ENCODE peak calls at places on chromosomes 12 and 14, in ten cellular contexts. One of them, this sample, is unnamed.

GRCh38 chr12:3171195-3171591 is 94.0 kb downstream of the TSPAN9 start:
- DNase-seq in activated B cell treated with CpG ODN at 0.5 μM for 24 hours: no peak
- DNase-seq in fibroblast of mammary gland: peak
- DNase-seq in testis: no peak
- DNase-seq in A549: peak
- DNase-seq in cardiac muscle cell: peak
- DNase-seq in D721Med: no peak
- DNase-seq in GM06990: no peak
- DNase-seq in GM10248: no peak
- DNase-seq in heart left ventricle: no peak
- DNase-seq in this sample: no peak

GRCh38 chr12:130992448-130992847 is 38.7 kb downstream of the ADGRD1 start:
- DNase-seq in fibroblast of mammary gland: no peak
- DNase-seq in cardiac muscle cell: no peak
- DNase-seq in heart left ventricle: no peak
- DNase-seq in activated B cell treated with CpG ODN at 0.5 μM for 24 hours: no peak
- DNase-seq in A549: no peak
- DNase-seq in testis: no peak
- DNase-seq in D721Med: no peak
- DNase-seq in GM10248: no peak
- DNase-seq in GM06990: no peak
- DNase-seq in this sample: no peak

GRCh38 chr14:61240206-61240605 is 40.9 kb downstream of the TMEM30B start:
- DNase-seq in D721Med: no peak
- DNase-seq in A549: no peak
- DNase-seq in fibroblast of mammary gland: no peak
- DNase-seq in cardiac muscle cell: no peak
- DNase-seq in GM06990: no peak
- DNase-seq in testis: no peak
- DNase-seq in GM10248: no peak
- DNase-seq in heart left ventricle: no peak
- DNase-seq in activated B cell treated with CpG ODN at 0.5 μM for 24 hours: no peak
- DNase-seq in this sample: no peak

GRCh38 chr14:32345311-32345771 is 16.2 kb downstream of the AKAP6 start:
- DNase-seq in heart left ventricle: no peak
- DNase-seq in GM06990: no peak
- DNase-seq in cardiac muscle cell: peak
- DNase-seq in fibroblast of mammary gland: peak
- DNase-seq in A549: no peak
- DNase-seq in D721Med: no peak
- DNase-seq in GM10248: no peak
- DNase-seq in testis: no peak
- DNase-seq in activated B cell treated with CpG ODN at 0.5 μM for 24 hours: no peak
- DNase-seq in this sample: no peak

GRCh38 chr14:101373690-101374295 is 187.5 kb upstream of the DIO3 start:
- DNase-seq in cardiac muscle cell: no peak
- DNase-seq in GM10248: no peak
- DNase-seq in fibroblast of mammary gland: no peak
- DNase-seq in GM06990: no peak
- DNase-seq in testis: no peak
- DNase-seq in A549: no peak
- DNase-seq in D721Med: no peak
- DNase-seq in heart left ventricle: no peak
- DNase-seq in activated B cell treated with CpG ODN at 0.5 μM for 24 hours: no peak
- DNase-seq in this sample: no peak

GRCh38 chr12:65586796-65587195 is 237.5 kb upstream of the HMGA2 start:
- DNase-seq in D721Med: no peak
- DNase-seq in fibroblast of mammary gland: no peak
- DNase-seq in GM06990: no peak
- DNase-seq in A549: no peak
- DNase-seq in activated B cell treated with CpG ODN at 0.5 μM for 24 hours: no peak
- DNase-seq in testis: no peak
- DNase-seq in cardiac muscle cell: no peak
- DNase-seq in GM10248: no peak
- DNase-seq in heart left ventricle: no peak
- DNase-seq in this sample: no peak

GRCh38 chr14:101233861-101234587 is 327.3 kb upstream of the DIO3 start:
- DNase-seq in GM06990: no peak
- DNase-seq in D721Med: no peak
- DNase-seq in GM10248: no peak
- DNase-seq in A549: no peak
- DNase-seq in testis: no peak
- DNase-seq in heart left ventricle: no peak
- DNase-seq in fibroblast of mammary gland: no peak
- DNase-seq in activated B cell treated with CpG ODN at 0.5 μM for 24 hours: no peak
- DNase-seq in cardiac muscle cell: no peak
- DNase-seq in this sample: no peak

GRCh38 chr14:75636100-75636692 is 24.5 kb downstream of the ERG28 start:
- DNase-seq in testis: no peak
- DNase-seq in D721Med: peak
- DNase-seq in A549: no peak
- DNase-seq in GM06990: no peak
- DNase-seq in fibroblast of mammary gland: peak
- DNase-seq in activated B cell treated with CpG ODN at 0.5 μM for 24 hours: no peak
- DNase-seq in heart left ventricle: no peak
- DNase-seq in cardiac muscle cell: peak
- DNase-seq in GM10248: no peak
- DNase-seq in this sample: no peak

GRCh38 chr14:55130194-55130550 is 1.1 kb downstream of the LGALS3 start:
- DNase-seq in heart left ventricle: no peak
- DNase-seq in GM06990: no peak
- DNase-seq in GM10248: no peak
- DNase-seq in D721Med: no peak
- DNase-seq in cardiac muscle cell: peak
- DNase-seq in activated B cell treated with CpG ODN at 0.5 μM for 24 hours: no peak
- DNase-seq in testis: no peak
- DNase-seq in fibroblast of mammary gland: peak
- DNase-seq in A549: peak
- DNase-seq in this sample: no peak

GRCh38 chr14:73240816-73241480 is 3.6 kb downstream of the PAPLN start:
- DNase-seq in GM06990: no peak
- DNase-seq in GM10248: no peak
- DNase-seq in cardiac muscle cell: no peak
- DNase-seq in A549: no peak
- DNase-seq in D721Med: peak
- DNase-seq in heart left ventricle: no peak
- DNase-seq in testis: no peak
- DNase-seq in activated B cell treated with CpG ODN at 0.5 μM for 24 hours: peak
- DNase-seq in fibroblast of mammary gland: no peak
- DNase-seq in this sample: no peak

GRCh38 chr14:89908712-89909450 is 45.6 kb downstream of the EFCAB11 start:
- DNase-seq in GM10248: no peak
- DNase-seq in GM06990: no peak
- DNase-seq in A549: no peak
- DNase-seq in heart left ventricle: no peak
- DNase-seq in activated B cell treated with CpG ODN at 0.5 μM for 24 hours: no peak
- DNase-seq in testis: no peak
- DNase-seq in fibroblast of mammary gland: no peak
- DNase-seq in cardiac muscle cell: no peak
- DNase-seq in D721Med: no peak
- DNase-seq in this sample: no peak

GRCh38 chr12:109625131-109625559 is 51.6 kb downstream of the MVK start:
- DNase-seq in cardiac muscle cell: peak
- DNase-seq in GM10248: no peak
- DNase-seq in heart left ventricle: no peak
- DNase-seq in D721Med: no peak
- DNase-seq in activated B cell treated with CpG ODN at 0.5 μM for 24 hours: no peak
- DNase-seq in A549: peak
- DNase-seq in GM06990: no peak
- DNase-seq in fibroblast of mammary gland: peak
- DNase-seq in testis: peak
- DNase-seq in this sample: no peak
- TF ChIP-seq CTCF in cardiac muscle cell: no peak
- TF ChIP-seq CTCF in GM10248: no peak
- TF ChIP-seq CTCF in heart left ventricle: no peak
- TF ChIP-seq CTCF in D721Med: no peak
- TF ChIP-seq CTCF in activated B cell treated with CpG ODN at 0.5 μM for 24 hours: no peak
- TF ChIP-seq CTCF in A549: no peak
- TF ChIP-seq CTCF in GM06990: no peak
- TF ChIP-seq CTCF in fibroblast of mammary gland: peak
- TF ChIP-seq CTCF in testis: no peak
- TF ChIP-seq CTCF in this sample: no peak

GRCh38 chr12:118034429-118035193 is 18.1 kb downstream of the RFC5 start:
- DNase-seq in heart left ventricle: no peak
- DNase-seq in GM06990: no peak
- DNase-seq in activated B cell treated with CpG ODN at 0.5 μM for 24 hours: no peak
- DNase-seq in A549: no peak
- DNase-seq in GM10248: no peak
- DNase-seq in cardiac muscle cell: peak
- DNase-seq in testis: peak
- DNase-seq in fibroblast of mammary gland: peak
- DNase-seq in D721Med: no peak
- DNase-seq in this sample: no peak

GRCh38 chr12:118036672-118037411 is 20.3 kb downstream of the RFC5 start:
- DNase-seq in heart left ventricle: no peak
- DNase-seq in GM10248: no peak
- DNase-seq in activated B cell treated with CpG ODN at 0.5 μM for 24 hours: no peak
- DNase-seq in cardiac muscle cell: no peak
- DNase-seq in fibroblast of mammary gland: no peak
- DNase-seq in D721Med: no peak
- DNase-seq in GM06990: no peak
- DNase-seq in A549: no peak
- DNase-seq in testis: no peak
- DNase-seq in this sample: no peak

GRCh38 chr12:118033902-118034301 is 17.4 kb downstream of the RFC5 start:
- DNase-seq in fibroblast of mammary gland: peak
- DNase-seq in activated B cell treated with CpG ODN at 0.5 μM for 24 hours: no peak
- DNase-seq in GM10248: no peak
- DNase-seq in D721Med: no peak
- DNase-seq in A549: no peak
- DNase-seq in cardiac muscle cell: no peak
- DNase-seq in testis: no peak
- DNase-seq in heart left ventricle: no peak
- DNase-seq in GM06990: no peak
- DNase-seq in this sample: no peak

GRCh38 chr12:118033331-118033730 is 16.8 kb downstream of the RFC5 start:
- DNase-seq in cardiac muscle cell: no peak
- DNase-seq in A549: no peak
- DNase-seq in GM10248: no peak
- DNase-seq in activated B cell treated with CpG ODN at 0.5 μM for 24 hours: no peak
- DNase-seq in heart left ventricle: no peak
- DNase-seq in GM06990: no peak
- DNase-seq in fibroblast of mammary gland: no peak
- DNase-seq in testis: no peak
- DNase-seq in D721Med: no peak
- DNase-seq in this sample: no peak

GRCh38 chr12:118035194-118036041 is 18.9 kb downstream of the RFC5 start:
- DNase-seq in cardiac muscle cell: peak
- DNase-seq in D721Med: no peak
- DNase-seq in GM06990: peak
- DNase-seq in testis: no peak
- DNase-seq in heart left ventricle: no peak
- DNase-seq in GM10248: peak
- DNase-seq in activated B cell treated with CpG ODN at 0.5 μM for 24 hours: no peak
- DNase-seq in A549: no peak
- DNase-seq in fibroblast of mammary gland: peak
- DNase-seq in this sample: peak
- TF ChIP-seq CTCF in cardiac muscle cell: no peak
- TF ChIP-seq CTCF in D721Med: no peak
- TF ChIP-seq CTCF in GM06990: no peak
- TF ChIP-seq CTCF in testis: no peak
- TF ChIP-seq CTCF in heart left ventricle: no peak
- TF ChIP-seq CTCF in GM10248: no peak
- TF ChIP-seq CTCF in activated B cell treated with CpG ODN at 0.5 μM for 24 hours: no peak
- TF ChIP-seq CTCF in A549: no peak
- TF ChIP-seq CTCF in fibroblast of mammary gland: peak
- TF ChIP-seq CTCF in this sample: no peak

DNA sequence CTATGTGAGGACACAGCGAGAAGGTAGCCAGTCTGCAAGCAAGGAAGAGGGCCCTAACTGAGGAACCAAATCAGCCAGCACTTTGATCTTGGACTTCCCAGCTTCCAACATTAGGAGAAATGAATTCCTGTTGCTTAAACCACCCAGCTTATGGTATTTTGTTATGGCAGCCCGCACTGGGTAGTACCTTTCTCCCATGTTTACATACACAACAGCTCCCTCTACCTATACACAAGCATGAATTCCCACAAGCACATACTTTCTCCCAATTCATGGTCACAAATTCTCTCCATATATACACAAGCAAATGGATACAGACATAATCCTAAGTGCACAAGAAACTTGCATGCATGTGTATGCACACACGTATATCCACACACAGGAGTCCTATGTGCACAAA is 7.4 kb downstream of the ITGB7 start:
- DNase-seq in heart left ventricle: no peak
- DNase-seq in D721Med: no peak
- DNase-seq in A549: no peak
- DNase-seq in fibroblast of mammary gland: no peak
- DNase-seq in GM06990: no peak
- DNase-seq in activated B cell treated with CpG ODN at 0.5 μM for 24 hours: no peak
- DNase-seq in GM10248: no peak
- DNase-seq in testis: no peak
- DNase-seq in cardiac muscle cell: no peak
- DNase-seq in this sample: no peak
- TF ChIP-seq CTCF in heart left ventricle: no peak
- TF ChIP-seq CTCF in D721Med: no peak
- TF ChIP-seq CTCF in A549: no peak
- TF ChIP-seq CTCF in fibroblast of mammary gland: no peak
- TF ChIP-seq CTCF in GM06990: no peak
- TF ChIP-seq CTCF in activated B cell treated with CpG ODN at 0.5 μM for 24 hours: no peak
- TF ChIP-seq CTCF in GM10248: no peak
- TF ChIP-seq CTCF in testis: no peak
- TF ChIP-seq CTCF in cardiac muscle cell: no peak
- TF ChIP-seq CTCF in this sample: no peak

GRCh38 chr12:26120561-26121274 is 4.1 kb downstream of the BHLHE41 start:
- DNase-seq in GM10248: no peak
- DNase-seq in fibroblast of mammary gland: no peak
- DNase-seq in A549: no peak
- DNase-seq in activated B cell treated with CpG ODN at 0.5 μM for 24 hours: no peak
- DNase-seq in cardiac muscle cell: no peak
- DNase-seq in testis: no peak
- DNase-seq in GM06990: no peak
- DNase-seq in heart left ventricle: no peak
- DNase-seq in D721Med: no peak
- DNase-seq in this sample: no peak

GRCh38 chr12:26121323-26121740 is 3.5 kb downstream of the BHLHE41 start:
- DNase-seq in heart left ventricle: no peak
- DNase-seq in GM06990: no peak
- DNase-seq in activated B cell treated with CpG ODN at 0.5 μM for 24 hours: no peak
- DNase-seq in cardiac muscle cell: no peak
- DNase-seq in A549: no peak
- DNase-seq in D721Med: no peak
- DNase-seq in GM10248: no peak
- DNase-seq in testis: no peak
- DNase-seq in fibroblast of mammary gland: no peak
- DNase-seq in this sample: no peak

GRCh38 chr12:26117321-26117720 is 7.5 kb downstream of the BHLHE41 start:
- DNase-seq in activated B cell treated with CpG ODN at 0.5 μM for 24 hours: no peak
- DNase-seq in fibroblast of mammary gland: no peak
- DNase-seq in D721Med: no peak
- DNase-seq in cardiac muscle cell: no peak
- DNase-seq in GM10248: no peak
- DNase-seq in A549: no peak
- DNase-seq in heart left ventricle: no peak
- DNase-seq in testis: no peak
- DNase-seq in GM06990: no peak
- DNase-seq in this sample: no peak

GRCh38 chr12:26118356-26118755 is 6.5 kb downstream of the BHLHE41 start:
- DNase-seq in GM06990: no peak
- DNase-seq in A549: no peak
- DNase-seq in heart left ventricle: no peak
- DNase-seq in GM10248: no peak
- DNase-seq in cardiac muscle cell: no peak
- DNase-seq in activated B cell treated with CpG ODN at 0.5 μM for 24 hours: no peak
- DNase-seq in testis: no peak
- DNase-seq in fibroblast of mammary gland: no peak
- DNase-seq in D721Med: no peak
- DNase-seq in this sample: no peak

GRCh38 chr12:26119391-26119981 is 5.4 kb downstream of the BHLHE41 start:
- DNase-seq in heart left ventricle: no peak
- DNase-seq in A549: peak
- DNase-seq in testis: peak
- DNase-seq in GM10248: no peak
- DNase-seq in GM06990: no peak
- DNase-seq in fibroblast of mammary gland: peak
- DNase-seq in cardiac muscle cell: peak
- DNase-seq in activated B cell treated with CpG ODN at 0.5 μM for 24 hours: no peak
- DNase-seq in D721Med: no peak
- DNase-seq in this sample: no peak
- TF ChIP-seq CTCF in heart left ventricle: peak
- TF ChIP-seq CTCF in A549: peak
- TF ChIP-seq CTCF in testis: peak
- TF ChIP-seq CTCF in GM10248: peak
- TF ChIP-seq CTCF in GM06990: peak
- TF ChIP-seq CTCF in fibroblast of mammary gland: peak
- TF ChIP-seq CTCF in cardiac muscle cell: peak
- TF ChIP-seq CTCF in activated B cell treated with CpG ODN at 0.5 μM for 24 hours: no peak
- TF ChIP-seq CTCF in D721Med: peak
- TF ChIP-seq CTCF in this sample: peak